ENCODE peak calls at places on chromosomes 5 and 9, in ten cellular contexts. X is Calu3, Q is mucosa of descending colon, K is neural crest cell, I is nephron progenitor cell, L is thoracic aorta, H is HCT116, V is AG04449, E is activated B cell treated with CpG ODN at 0.5 μM for 24 hours, T is pancreas. C is an unnamed sample.

GRCh38 chr5:178227929-178228328 is 4.7 kb downstream of the PHYKPL start:
- DNase-seq in L (no peak), T (no peak), H (no peak), V (no peak), K (no peak), X (no peak), Q (peak; percentile 24), I (no peak), E (no peak), C (no peak)

GRCh38 chr5:6177926-6178325 is 200.4 kb downstream of the MED10 start:
- DNase-seq in H (no peak), X (no peak), I (no peak), V (no peak), K (no peak), Q (no peak), T (no peak), L (no peak), E (no peak), C (no peak)

GRCh38 chr9:16039988-16040761 is 487.3 kb downstream of the CCDC171 start:
- DNase-seq in L (no peak), E (no peak), V (no peak), H (no peak), Q (no peak), I (peak; percentile 51), K (no peak), X (peak; percentile 12), T (no peak), C (no peak)

GRCh38 chr5:88889165-88890069 is 6.4 kb upstream of the MEF2C start:
- DNase-seq in Q (peak; percentile 61), I (peak; percentile 58), L (no peak), V (no peak), K (peak; percentile 33), E (peak; percentile 61), X (peak; percentile 46), H (no peak), T (peak; percentile 70), C (no peak)

GRCh38 chr5:41908374-41909079 is 4.4 kb downstream of the RIMOC1 start:
- DNase-seq in E (no peak), Q (no peak), L (no peak), I (no peak), T (no peak), V (peak; percentile 63), X (no peak), K (no peak), H (no peak), C (no peak)

GRCh38 chr5:121572061-121572460 is 279.6 kb upstream of the FTMT start:
- DNase-seq in V (no peak), X (no peak), I (no peak), Q (no peak), T (no peak), L (no peak), K (no peak), E (no peak), H (no peak), C (no peak)

GRCh38 chr9:37033753-37034319 is at the start of gene PAX5:
- DNase-seq in X (no peak), H (no peak), K (no peak), Q (no peak), L (no peak), T (no peak), E (no peak), V (no peak), I (no peak), C (no peak)

GRCh38 chr5:79202076-79202475 is 33.9 kb upstream of the JMY start:
- DNase-seq in E (no peak), K (no peak), I (no peak), L (no peak), X (no peak), V (no peak), H (peak; percentile 36), T (no peak), Q (no peak), C (no peak)

GRCh38 chr9:138122201-138122600 is 244.6 kb downstream of the CACNA1B start:
- DNase-seq in X (no peak), L (no peak), H (no peak), V (no peak), Q (no peak), K (no peak), I (no peak), E (no peak), T (no peak), C (no peak)

GRCh38 chr9:72315510-72316287 is 49.3 kb downstream of the ZFAND5 start:
- DNase-seq in X (peak; percentile 58), V (no peak), H (no peak), I (peak; percentile 3), K (no peak), Q (peak; percentile 47), E (no peak), L (no peak), T (no peak), C (no peak)

GRCh38 chr5:134948929-134949328 is 18.8 kb upstream of the CATSPER3 start:
- DNase-seq in K (no peak), H (no peak), I (no peak), X (no peak), E (no peak), Q (no peak), T (no peak), L (no peak), V (no peak), C (no peak)

GRCh38 chr9:93898502-93899426 is 56.4 kb downstream of the BARX1 start:
- DNase-seq in L (no peak), I (no peak), K (no peak), T (no peak), V (no peak), X (no peak), H (no peak), Q (no peak), E (peak; percentile 7), C (no peak)

GRCh38 chr9:96877269-96877668 is 23.0 kb upstream of the ZNF782 start:
- DNase-seq in V (no peak), E (no peak), T (peak; percentile 67), L (no peak), I (no peak), K (no peak), X (no peak), H (no peak), Q (no peak), C (no peak)

GRCh38 chr9:117414220-117414905 is 494 bp downstream of the ASTN2 start:
- DNase-seq in H (no peak), V (no peak), X (peak; percentile 1), T (peak; percentile 85), L (no peak), K (peak; percentile 37), Q (no peak), E (no peak), I (peak; percentile 70), C (no peak)

GRCh38 chr9:35660966-35661413 is 2.9 kb downstream of the CCDC107 start:
- DNase-seq in Q (peak; percentile 74), E (no peak), V (no peak), L (no peak), T (peak; percentile 79), X (no peak), I (no peak), H (peak; percentile 33), K (no peak), C (no peak)
- TF ChIP-seq CTCF in Q (peak; percentile 14), E (no peak), V (peak; percentile 52), L (peak; percentile 42), T (peak; percentile 14), X (no peak), I (no peak), H (peak; percentile 48), K (no peak), C (no peak)

GRCh38 chr5:181186902-181187499 is 18.0 kb downstream of the TRIM7 start:
- DNase-seq in T (no peak), E (no peak), V (no peak), I (no peak), K (no peak), Q (no peak), L (no peak), X (peak; percentile 18), H (no peak), C (no peak)

GRCh38 chr5:181184845-181185216 is 20.2 kb downstream of the TRIM7 start:
- DNase-seq in V (no peak), Q (no peak), H (no peak), K (no peak), I (no peak), L (no peak), X (no peak), E (no peak), T (no peak), C (no peak)

GRCh38 chr5:181186022-181186421 is 19.0 kb downstream of the TRIM7 start:
- DNase-seq in X (no peak), T (no peak), L (no peak), H (no peak), K (no peak), V (no peak), E (no peak), Q (no peak), I (no peak), C (no peak)

GRCh38 chr5:181185560-181185959 is 19.4 kb downstream of the TRIM7 start:
- DNase-seq in Q (no peak), K (no peak), V (no peak), H (no peak), I (no peak), L (no peak), X (no peak), E (no peak), T (no peak), C (no peak)

GRCh38 chr5:181181650-181182565 is 23.1 kb downstream of the TRIM7 start:
- DNase-seq in L (no peak), V (no peak), K (peak; percentile 46), H (peak; percentile 76), E (no peak), I (peak; percentile 66), T (no peak), X (peak; percentile 84), Q (peak; percentile 83), C (no peak)
- TF ChIP-seq CTCF in L (peak; percentile 64), V (peak; percentile 81), K (peak; percentile 71), H (peak; percentile 84), E (peak; percentile 41), I (peak; percentile 75), T (peak; percentile 44), X (peak; percentile 87), Q (peak; percentile 56), C (peak; percentile 17)

GRCh38 chr5:167684251-167684650 is 607.2 kb upstream of the WWC1 start:
- DNase-seq in X (no peak), H (no peak), T (no peak), L (no peak), I (no peak), K (no peak), Q (no peak), V (no peak), E (no peak), C (no peak)
- TF ChIP-seq CTCF in X (no peak), H (no peak), T (no peak), L (no peak), I (no peak), K (no peak), Q (no peak), V (no peak), E (no peak), C (no peak)

DNA sequence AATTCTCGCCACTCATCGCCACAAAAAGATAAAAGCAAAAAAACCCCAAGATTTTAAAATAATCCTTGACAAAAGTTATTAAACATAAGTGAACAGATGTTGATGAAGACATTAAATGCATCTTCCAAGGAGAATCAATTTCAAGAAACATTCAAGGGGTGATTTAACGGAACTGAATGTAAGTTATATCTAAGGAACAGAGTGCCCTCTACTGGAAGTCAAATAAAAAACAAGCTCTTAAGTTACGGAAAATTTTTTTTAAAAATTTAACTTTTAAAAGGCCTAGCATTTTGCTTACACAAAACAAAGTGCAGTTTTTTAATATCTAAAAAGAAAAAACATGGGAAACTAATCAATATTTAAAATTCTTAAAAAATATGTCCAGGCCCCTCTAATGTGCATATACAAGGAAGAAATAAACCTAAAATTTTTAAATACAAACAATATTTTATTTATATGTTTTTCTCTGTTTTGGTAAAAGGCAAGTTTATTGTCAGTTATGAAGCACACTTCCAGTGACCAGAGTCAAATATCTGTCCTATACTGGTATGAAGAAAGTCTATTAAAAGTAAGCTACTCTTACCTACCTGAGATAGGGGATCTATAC is 28.0 kb downstream of the TEX10 start:
- DNase-seq in H (peak; percentile 27), L (no peak), X (no peak), E (no peak), V (no peak), K (no peak), I (no peak), Q (no peak), T (no peak), C (no peak)
- TF ChIP-seq CTCF in H (peak; percentile 36), L (peak; percentile 45), X (peak; percentile 21), E (peak; percentile 48), V (no peak), K (peak; percentile 72), I (peak; percentile 52), Q (no peak), T (peak; percentile 32), C (no peak)

C was measured in omental fat pad.